ENCODE peak calls at places on chromosomes 11 and 22, in six cellular contexts. R is heart left ventricle, A is body of pancreas, B is GM12892, P is Peyer's patch, N is upper lobe of left lung. I is an unnamed sample.

GRCh38 chr11:28743101-28743550 is 634.9 kb downstream of the METTL15 start:
- DNase-seq in R (no peak), A (no peak), B (no peak), P (no peak), N (no peak), I (no peak)

GRCh38 chr11:12043959-12044772 is 35.7 kb upstream of the DKK3 start:
- DNase-seq in R (peak), A (peak), B (peak), P (peak), N (peak), I (peak)

GRCh38 chr22:31730344-31730711 is 19.6 kb downstream of the PRR14L start:
- DNase-seq in R (no peak), A (no peak), B (no peak), P (peak), N (no peak), I (peak)

GRCh38 chr11:128902515-128903066 is 11.4 kb downstream of the KCNJ5 start:
- DNase-seq in R (no peak), A (no peak), B (no peak), P (no peak), N (no peak), I (no peak)

GRCh38 chr22:41226728-41227655 is 13.7 kb downstream of the CHADL start:
- DNase-seq in R (peak), A (no peak), B (peak), P (no peak), N (no peak), I (no peak)

GRCh38 chr11:11588243-11588642 is 33.6 kb downstream of the GALNT18 start:
- DNase-seq in R (peak), A (no peak), B (no peak), P (no peak), N (no peak), I (no peak)

GRCh38 chr11:43937434-43938411 is 4.7 kb upstream of the C11orf96 start:
- DNase-seq in R (no peak), A (no peak), B (no peak), P (no peak), N (no peak), I (no peak)

GRCh38 chr22:22731374-22731676 is 86.9 kb downstream of the GGTLC2 start:
- DNase-seq in R (no peak), A (no peak), B (no peak), P (no peak), N (no peak), I (no peak)

GRCh38 chr11:117071344-117071787 is 26.9 kb downstream of the SIK3 start:
- DNase-seq in R (peak), A (peak), B (no peak), P (peak), N (peak), I (peak)

GRCh38 chr11:32081901-32082300 is 9.0 kb upstream of the RCN1 start:
- DNase-seq in R (no peak), A (no peak), B (no peak), P (no peak), N (no peak), I (no peak)

GRCh38 chr11:14809466-14809865 is 82.6 kb downstream of the CYP2R1 start:
- DNase-seq in R (no peak), A (no peak), B (no peak), P (no peak), N (no peak), I (peak)

GRCh38 chr11:17445240-17445795 is 31.3 kb downstream of the ABCC8 start:
- DNase-seq in R (no peak), A (no peak), B (no peak), P (no peak), N (no peak), I (no peak)

GRCh38 chr11:18171377-18172000 is 1.1 kb upstream of the MRGPRX4 start:
- DNase-seq in R (no peak), A (no peak), B (no peak), P (no peak), N (no peak), I (peak)

GRCh38 chr22:44369241-44369652 is 56.5 kb upstream of the SHISAL1 start:
- DNase-seq in R (no peak), A (no peak), B (no peak), P (no peak), N (no peak), I (no peak)

GRCh38 chr11:68049509-68050370 is 10.9 kb downstream of the TCIRG1 start:
- DNase-seq in R (no peak), A (peak), B (no peak), P (no peak), N (no peak), I (no peak)

GRCh38 chr22:37229805-37230672 is 14.0 kb downstream of the RAC2 start:
- DNase-seq in R (no peak), A (peak), B (peak), P (peak), N (peak), I (peak)

GRCh38 chr11:28566643-28567042 is 458.5 kb downstream of the METTL15 start:
- DNase-seq in R (peak), A (peak), B (no peak), P (peak), N (no peak), I (no peak)

GRCh38 chr22:42074153-42074750 is at the start of gene PHETA2:
- DNase-seq in R (peak), A (peak), B (peak), P (peak), N (peak), I (peak)

GRCh38 chr11:10019906-10020682 is 273.9 kb downstream of the SBF2 start:
- DNase-seq in R (peak), A (peak), B (no peak), P (no peak), N (no peak), I (no peak)

GRCh38 chr11:78731008-78731407 is 156.3 kb upstream of the NARS2 start:
- DNase-seq in R (no peak), A (no peak), B (no peak), P (no peak), N (no peak), I (no peak)

GRCh38 chr11:77130763-77131513 is 2.9 kb downstream of the MYO7A start:
- DNase-seq in R (peak), A (peak), B (no peak), P (no peak), N (no peak), I (no peak)

DNA sequence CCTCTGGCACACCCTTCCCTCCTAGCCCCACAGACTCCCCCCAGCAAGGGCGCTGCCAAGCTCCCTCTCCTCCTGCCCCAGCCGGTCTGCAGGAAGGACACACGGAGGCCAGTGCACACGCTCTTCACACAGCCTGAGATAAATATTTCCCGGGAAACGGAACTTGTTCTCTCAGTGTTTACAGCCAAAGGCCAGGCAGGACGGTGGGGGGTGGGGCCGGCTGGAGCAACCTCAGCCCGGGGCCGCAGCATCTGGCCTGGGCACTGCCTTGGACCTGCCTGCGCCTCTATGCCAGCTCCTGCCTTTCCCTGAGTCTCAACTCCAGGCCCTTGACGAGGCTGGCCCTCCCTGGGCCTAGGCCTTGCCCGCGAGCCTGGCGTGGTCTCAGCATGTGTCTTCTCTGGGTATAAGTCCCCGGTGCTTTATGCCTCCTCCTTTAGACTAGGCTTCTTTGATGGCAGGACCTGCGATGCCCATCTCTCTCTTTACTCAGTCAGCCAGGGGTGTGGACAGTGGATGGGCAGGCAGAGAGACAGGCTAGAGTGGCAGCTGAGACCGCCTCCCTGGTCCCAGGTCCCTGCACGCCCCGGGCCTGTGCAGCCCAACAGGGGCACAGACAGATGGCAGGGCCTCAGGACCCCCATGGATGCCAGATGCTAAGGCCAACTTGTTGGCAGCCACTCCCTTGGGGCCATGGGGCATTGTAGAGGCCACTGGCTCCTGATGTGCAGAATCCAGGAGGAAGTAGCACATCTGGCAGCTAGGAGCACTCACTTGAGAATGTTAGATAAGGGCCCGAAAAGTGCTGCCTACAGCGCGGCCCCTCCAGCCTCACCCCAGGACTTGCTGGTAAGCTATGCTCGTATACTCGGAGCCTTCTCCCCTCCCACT is 48.2 kb downstream of the PDE2A start:
- DNase-seq in R (peak), A (peak), B (no peak), P (peak), N (peak), I (no peak)
- TF ChIP-seq POLR2A in R (no peak), A (no peak), B (no peak), P (no peak), N (no peak), I (no peak)

GRCh38 chr11:47394322-47395224 is 13.8 kb upstream of the SLC39A13 start:
- DNase-seq in R (peak), A (no peak), B (peak), P (peak), N (peak), I (peak)
- TF ChIP-seq POLR2A in R (peak), A (peak), B (peak), P (no peak), N (no peak), I (no peak)

DNA sequence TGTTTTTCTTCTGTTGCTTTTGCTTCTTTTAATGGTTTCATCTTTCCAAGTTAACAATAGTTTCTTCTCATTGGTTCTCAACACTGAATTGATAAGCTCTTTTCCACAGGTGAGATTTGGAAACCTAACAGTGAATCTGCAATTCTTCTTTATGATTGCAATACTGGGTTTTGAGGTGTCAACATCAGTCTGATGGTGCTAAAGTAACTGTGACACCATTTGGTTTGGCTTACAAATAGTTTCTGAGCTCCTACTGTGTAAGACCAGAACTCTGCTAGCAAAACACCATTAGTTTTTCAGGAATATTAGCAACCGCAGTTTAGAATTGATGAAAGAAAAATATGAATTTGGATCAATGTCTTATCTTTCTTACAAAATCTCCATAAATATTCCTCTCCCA is 58.6 kb downstream of the MAML2 start:
- DNase-seq in R (no peak), A (no peak), B (no peak), P (no peak), N (no peak), I (no peak)
- TF ChIP-seq POLR2A in R (no peak), A (no peak), B (no peak), P (no peak), N (no peak), I (no peak)

DNA sequence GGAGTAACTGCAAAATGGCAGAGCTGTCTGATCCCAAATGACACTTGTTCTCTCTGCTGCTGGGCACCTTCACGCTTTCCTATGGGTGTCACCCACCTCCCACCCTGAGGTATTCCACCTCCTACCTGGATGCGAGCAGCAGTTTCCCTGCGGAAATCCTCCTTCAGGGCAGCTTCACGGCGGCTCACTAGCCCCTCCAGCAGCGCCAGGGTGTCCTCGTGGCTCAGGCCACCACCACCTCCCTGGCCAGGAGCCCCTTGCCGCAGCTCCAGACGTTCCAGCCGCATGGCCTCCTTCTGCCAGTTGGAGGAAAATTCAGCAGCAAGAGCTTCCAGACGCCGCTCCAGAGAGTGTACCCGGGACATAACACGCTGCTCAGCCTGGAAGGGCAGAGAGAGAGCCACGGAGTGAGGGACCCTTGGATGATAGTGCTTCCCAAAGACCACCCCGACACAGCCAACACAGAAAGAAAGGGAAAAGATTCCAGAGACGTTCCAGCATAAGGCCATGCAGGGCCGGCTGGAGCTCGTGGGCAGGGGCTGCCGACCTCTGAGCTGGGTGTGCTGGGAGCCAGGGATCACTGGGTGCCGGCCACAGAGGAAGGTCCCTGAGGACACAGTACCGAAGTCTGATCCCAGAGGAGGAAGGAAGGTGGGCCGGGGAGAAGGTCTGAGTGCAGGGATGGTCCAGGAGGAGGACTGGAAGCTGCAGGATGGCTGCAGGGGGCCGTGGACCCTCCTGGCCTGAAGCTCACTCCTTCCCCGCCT is 13.4 kb downstream of the SUN2 start:
- DNase-seq in R (no peak), A (no peak), B (no peak), P (no peak), N (no peak), I (no peak)
- TF ChIP-seq POLR2A in R (no peak), A (no peak), B (no peak), P (no peak), N (no peak), I (no peak)

GRCh38 chr22:28139993-28140392 is 220.9 kb upstream of the PITPNB start:
- DNase-seq in R (no peak), A (no peak), B (no peak), P (no peak), N (no peak), I (no peak)
- TF ChIP-seq POLR2A in R (no peak), A (no peak), B (no peak), P (no peak), N (no peak), I (no peak)